ENCODE peak calls at places on chromosome 1, in four cellular contexts. B is T-helper 9 cell, H is Karpas-422, U is GM10248. X is an unnamed sample.

GRCh38 chr1:91015358-91015780 is 6.5 kb downstream of the ZNF644 start:
- DNase-seq in B (no peak), H (no peak), U (no peak), X (no peak)

GRCh38 chr1:87134625-87135024 is 194.1 kb upstream of the LMO4 start:
- DNase-seq in B (no peak), H (no peak), U (no peak), X (no peak)

GRCh38 chr1:147624529-147624928 is 45.8 kb downstream of the ACP6 start:
- DNase-seq in B (no peak), H (no peak), U (no peak), X (no peak)

GRCh38 chr1:14366361-14367018 is 232.0 kb upstream of the KAZN start:
- DNase-seq in B (no peak), H (peak), U (no peak), X (no peak)

GRCh38 chr1:67646145-67647035 is 38.6 kb upstream of the GADD45A start:
- DNase-seq in B (no peak), H (no peak), U (no peak), X (no peak)

GRCh38 chr1:212459656-212460055 is 26.9 kb downstream of the NENF start:
- DNase-seq in B (no peak), H (no peak), U (no peak), X (no peak)

GRCh38 chr1:202037706-202038296 is 27.4 kb downstream of the ELF3 start:
- DNase-seq in B (no peak), H (no peak), U (no peak), X (no peak)

GRCh38 chr1:61255324-61255703 is 173.0 kb downstream of the NFIA start:
- DNase-seq in B (no peak), H (no peak), U (no peak), X (no peak)

GRCh38 chr1:196650403-196650802 is 1.4 kb upstream of the CFH start:
- DNase-seq in B (no peak), H (no peak), U (no peak), X (no peak)

GRCh38 chr1:231420959-231421615 is 1.0 kb downstream of the EGLN1 start:
- DNase-seq in B (peak), H (peak), U (peak), X (peak)

GRCh38 chr1:10784998-10785854 is 11.2 kb downstream of the CASZ1 start:
- DNase-seq in B (no peak), H (no peak), U (no peak), X (no peak)

GRCh38 chr1:211610779-211611556 is 32.0 kb upstream of the SLC30A1 start:
- DNase-seq in B (no peak), H (peak), U (no peak), X (no peak)

GRCh38 chr1:153567621-153568366 is 2.1 kb upstream of the S100A2 start:
- DNase-seq in B (no peak), H (peak), U (peak), X (no peak)

GRCh38 chr1:147812799-147813198 is 52.4 kb upstream of the GJA5 start:
- DNase-seq in B (no peak), H (no peak), U (no peak), X (no peak)

GRCh38 chr1:197140123-197140522 is 6.3 kb downstream of the ASPM start:
- DNase-seq in B (no peak), H (no peak), U (no peak), X (no peak)

GRCh38 chr1:108113496-108113895 is 86.6 kb downstream of the SLC25A24 start:
- DNase-seq in B (no peak), H (no peak), U (no peak), X (no peak)

GRCh38 chr1:63916485-63917360 is 142.9 kb downstream of the ROR1 start:
- DNase-seq in B (no peak), H (no peak), U (no peak), X (no peak)

GRCh38 chr1:1616045-1616821 is 933 bp downstream of the MIB2 start:
- DNase-seq in B (peak), H (peak), U (peak), X (peak)

GRCh38 chr1:27941671-27942540 is 7.1 kb downstream of the SMPDL3B start:
- DNase-seq in B (no peak), H (no peak), U (no peak), X (no peak)

GRCh38 chr1:79928901-79929300 is 922.4 kb upstream of the ADGRL4 start:
- DNase-seq in B (no peak), H (no peak), U (no peak), X (no peak)

GRCh38 chr1:245051349-245052221 is 103.2 kb upstream of the KIF26B start:
- DNase-seq in B (no peak), H (no peak), U (no peak), X (no peak)

GRCh38 chr1:33281554-33282303 is 25.4 kb downstream of the ZNF362 start:
- DNase-seq in B (no peak), H (no peak), U (no peak), X (no peak)

GRCh38 chr1:209431813-209432442 is 151.6 kb upstream of the CAMK1G start:
- DNase-seq in B (no peak), H (no peak), U (no peak), X (no peak)

GRCh38 chr1:22978299-22978698 is 5.6 kb upstream of the LACTBL1 start:
- DNase-seq in B (no peak), H (no peak), U (no peak), X (no peak)

GRCh38 chr1:66761273-66761672 is 9.0 kb downstream of the DYNLT5 start:
- DNase-seq in B (no peak), H (no peak), U (no peak), X (no peak)

GRCh38 chr1:245153081-245153644 is 1.6 kb upstream of the KIF26B start:
- DNase-seq in B (peak), H (peak), U (peak), X (peak)

GRCh38 chr1:165910764-165911421 is 83.5 kb downstream of the UCK2 start:
- DNase-seq in B (no peak), H (no peak), U (no peak), X (no peak)

GRCh38 chr1:11397151-11397902 is 81.6 kb upstream of the DISP3 start:
- DNase-seq in B (no peak), H (no peak), U (no peak), X (no peak)

X was measured in GM12865.